ENCODE peak calls at places on chromosome 19, in eight cellular contexts. U, S, D, L, R, V, T and W are unnamed samples.

GRCh38 chr19:21141787-21142464 is at the start of gene ZNF431:
- DNase-seq in U (peak; percentile 97), S (peak; percentile 98), D (peak; percentile 96), L (peak; percentile 93), R (peak; percentile 95), V (peak; percentile 95), T (peak; percentile 94), W (peak; percentile 89)

GRCh38 chr19:49710372-49710951 is 19.5 kb downstream of the CPT1C start:
- DNase-seq in U (no peak), S (no peak), D (no peak), L (no peak), R (no peak), V (no peak), T (no peak), W (no peak)

GRCh38 chr19:45156231-45156630 is 4.6 kb downstream of the NKPD1 start:
- DNase-seq in U (peak; percentile 70), S (no peak), D (no peak), L (no peak), R (no peak), V (no peak), T (no peak), W (no peak)

GRCh38 chr19:4449022-4449825 is 8.4 kb downstream of the UBXN6 start:
- DNase-seq in U (no peak), S (no peak), D (no peak), L (no peak), R (peak; percentile 89), V (no peak), T (peak; percentile 76), W (no peak)

GRCh38 chr19:47729468-47729798 is 15.9 kb upstream of the NOP53 start:
- DNase-seq in U (peak; percentile 33), S (peak; percentile 90), D (peak; percentile 93), L (peak; percentile 45), R (peak; percentile 85), V (peak; percentile 87), T (peak; percentile 73), W (no peak)

GRCh38 chr19:44738603-44739585 is 9.6 kb upstream of the BCL3 start:
- DNase-seq in U (no peak), S (no peak), D (no peak), L (peak; percentile 49), R (peak; percentile 50), V (peak; percentile 69), T (no peak), W (no peak)

GRCh38 chr19:49712397-49712859 is 21.5 kb downstream of the CPT1C start:
- DNase-seq in U (peak; percentile 72), S (peak; percentile 49), D (no peak), L (peak; percentile 47), R (peak; percentile 77), V (no peak), T (no peak), W (no peak)

GRCh38 chr19:18514800-18515682 is 6.8 kb downstream of the ELL start:
- DNase-seq in U (no peak), S (no peak), D (peak; percentile 86), L (peak; percentile 80), R (peak; percentile 74), V (peak; percentile 92), T (peak; percentile 49), W (no peak)

GRCh38 chr19:40445945-40446784 is 2.0 kb upstream of the SERTAD3 start:
- DNase-seq in U (peak; percentile 78), S (no peak), D (no peak), L (peak; percentile 60), R (no peak), V (peak; percentile 87), T (no peak), W (no peak)

GRCh38 chr19:8209965-8210659 is 942 bp downstream of the CERS4 start:
- DNase-seq in U (no peak), S (no peak), D (no peak), L (no peak), R (peak; percentile 65), V (no peak), T (no peak), W (no peak)

GRCh38 chr19:50513746-50514345 is at the start of gene ASPDH:
- DNase-seq in U (peak; percentile 50), S (no peak), D (no peak), L (no peak), R (peak; percentile 45), V (peak; percentile 20), T (no peak), W (no peak)

GRCh38 chr19:51024924-51025323 is 1.5 kb downstream of the KLK11 start:
- DNase-seq in U (no peak), S (no peak), D (peak; percentile 19), L (no peak), R (no peak), V (no peak), T (no peak), W (no peak)

GRCh38 chr19:52231154-52231565 is 38.2 kb upstream of the ZNF766 start:
- DNase-seq in U (no peak), S (no peak), D (peak; percentile 11), L (no peak), R (no peak), V (no peak), T (no peak), W (no peak)

GRCh38 chr19:16141043-16141442 is 2.4 kb upstream of the HSH2D start:
- DNase-seq in U (no peak), S (no peak), D (no peak), L (peak; percentile 61), R (no peak), V (no peak), T (no peak), W (no peak)

GRCh38 chr19:50661087-50661486 is 11.8 kb downstream of the C19orf81 start:
- DNase-seq in U (no peak), S (no peak), D (no peak), L (no peak), R (no peak), V (no peak), T (no peak), W (no peak)

GRCh38 chr19:50508850-50509190 is 2.2 kb downstream of the JOSD2 start:
- DNase-seq in U (no peak), S (no peak), D (peak; percentile 49), L (no peak), R (peak; percentile 40), V (no peak), T (no peak), W (no peak)

GRCh38 chr19:4567584-4568071 is 8.1 kb upstream of the SEMA6B start:
- DNase-seq in U (peak; percentile 71), S (peak; percentile 61), D (peak; percentile 87), L (peak; percentile 71), R (peak; percentile 88), V (peak; percentile 46), T (peak; percentile 73), W (peak; percentile 47)

GRCh38 chr19:1042689-1043511 is 3.0 kb downstream of the ABCA7 start:
- DNase-seq in U (no peak), S (no peak), D (no peak), L (peak; percentile 76), R (peak; percentile 69), V (no peak), T (no peak), W (no peak)

GRCh38 chr19:1041272-1041834 is 1.4 kb downstream of the ABCA7 start:
- DNase-seq in U (no peak), S (no peak), D (no peak), L (no peak), R (peak; percentile 62), V (no peak), T (no peak), W (no peak)

GRCh38 chr19:1040476-1041271 is 767 bp downstream of the ABCA7 start:
- DNase-seq in U (peak; percentile 96), S (peak; percentile 92), D (peak; percentile 93), L (peak; percentile 94), R (peak; percentile 96), V (peak; percentile 90), T (peak; percentile 90), W (peak; percentile 86)

GRCh38 chr19:1039646-1040475 is at the start of gene ABCA7:
- DNase-seq in U (peak; percentile 99), S (peak; percentile 97), D (peak; percentile 99), L (peak; percentile 99), R (peak; percentile 100), V (peak; percentile 98), T (peak; percentile 98), W (peak; percentile 100)

GRCh38 chr19:1041835-1042685 is 2.2 kb downstream of the ABCA7 start:
- DNase-seq in U (no peak), S (no peak), D (no peak), L (peak; percentile 94), R (peak; percentile 78), V (no peak), T (no peak), W (no peak)
- H3K4me1 ChIP-seq in U (peaks cover 8% of the 10 kb centered on the region), S (peaks cover 35% of the 10 kb centered on the region), D (no peaks in the 10 kb centered on the region), L (peaks cover 37% of the 10 kb centered on the region), R (no peaks in the 10 kb centered on the region), V (peaks cover 8% of the 10 kb centered on the region), T (peaks cover 3% of the 10 kb centered on the region), W (peaks cover 44% of the 10 kb centered on the region)

GRCh38 chr19:33395561-33396550 is 22.3 kb downstream of the CEBPG start:
- DNase-seq in U (no peak), S (no peak), D (peak; percentile 90), L (no peak), R (peak; percentile 85), V (no peak), T (no peak), W (no peak)
- H3K4me1 ChIP-seq in U (no peaks in the 10 kb centered on the region), S (peaks cover 56% of the 10 kb centered on the region), D (no peaks in the 10 kb centered on the region), L (peaks cover 27% of the 10 kb centered on the region), R (peaks cover 25% of the 10 kb centered on the region), V (peaks cover 38% of the 10 kb centered on the region), T (peaks cover 29% of the 10 kb centered on the region), W (no peaks in the 10 kb centered on the region)

DNA sequence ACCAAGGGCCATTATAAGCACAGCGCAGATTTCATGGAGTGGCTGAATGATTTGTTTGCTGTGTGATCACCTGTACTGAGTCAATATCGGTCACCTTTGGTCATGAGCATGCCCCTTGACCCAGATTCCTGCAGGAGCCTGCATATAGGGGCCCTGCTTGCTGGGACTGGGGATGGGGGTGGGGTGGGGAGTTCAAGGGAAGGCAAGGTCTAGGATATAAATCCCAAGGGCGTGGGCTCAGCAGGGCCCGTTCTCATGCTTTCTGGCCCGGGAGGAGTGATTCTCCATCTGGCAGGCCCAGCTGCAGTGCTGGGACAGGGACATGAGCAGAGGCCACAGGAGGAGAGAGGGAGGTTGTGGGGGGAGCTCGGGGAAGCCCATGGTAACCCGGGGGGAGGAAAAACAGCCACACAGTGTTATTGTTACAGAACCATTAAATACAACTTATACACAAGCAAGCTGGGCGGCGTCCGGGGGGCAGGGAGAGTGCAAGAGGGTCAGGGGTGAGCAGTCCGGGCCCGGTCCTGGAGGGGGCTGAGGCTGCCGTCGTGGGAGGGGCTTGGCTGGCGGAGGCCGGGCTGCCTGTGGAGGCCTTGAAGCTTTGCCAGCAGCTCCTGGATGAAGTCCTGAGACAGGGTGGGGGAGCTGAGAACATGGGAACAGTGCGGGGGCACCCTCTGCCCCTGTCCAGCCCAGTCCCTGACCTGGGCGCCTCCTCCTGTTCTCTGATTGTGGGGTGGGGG is 5.2 kb downstream of the PPP1R14A start:
- DNase-seq in U (no peak), S (no peak), D (peak; percentile 93), L (peak; percentile 81), R (peak; percentile 94), V (peak; percentile 80), T (peak; percentile 91), W (no peak)
- H3K4me1 ChIP-seq in U (peaks cover 28% of the 10 kb centered on the region), S (peaks cover 43% of the 10 kb centered on the region), D (peaks cover 3% of the 10 kb centered on the region), L (peaks cover 26% of the 10 kb centered on the region), R (peaks cover 4% of the 10 kb centered on the region), V (peaks cover 62% of the 10 kb centered on the region), T (peaks cover 17% of the 10 kb centered on the region), W (no peaks in the 10 kb centered on the region)

DNA sequence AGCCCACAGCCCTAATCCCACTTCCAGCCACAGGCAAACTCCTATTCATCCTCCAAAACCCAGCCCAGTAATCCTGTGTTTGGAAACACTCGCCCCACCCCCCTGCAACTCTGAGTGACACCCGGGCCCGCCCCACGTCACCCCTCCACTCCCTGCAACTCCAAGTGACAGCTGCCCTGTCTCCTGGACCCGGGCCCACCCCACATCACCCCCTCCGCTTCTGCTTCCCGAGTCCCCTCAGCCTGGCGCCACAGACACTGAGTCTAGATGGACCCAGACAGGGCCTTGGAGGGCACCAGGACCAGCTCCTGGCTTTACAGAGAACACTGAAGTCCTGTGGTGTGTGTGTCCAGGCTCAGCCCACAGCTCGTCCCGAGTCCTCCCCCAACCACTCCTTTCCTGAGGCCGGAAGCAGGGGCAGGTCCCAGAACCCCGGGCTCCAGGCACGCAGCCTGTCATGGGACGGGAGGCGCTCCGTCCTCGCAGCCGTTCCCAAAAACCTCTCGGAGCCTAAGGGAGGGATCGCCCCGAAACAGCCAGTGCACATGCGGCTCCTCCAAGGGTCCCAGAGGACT is 7.7 kb downstream of the REXO1 start:
- DNase-seq in U (peak; percentile 58), S (no peak), D (no peak), L (no peak), R (peak; percentile 78), V (no peak), T (peak; percentile 73), W (no peak)
- H3K4me1 ChIP-seq in U (peaks cover 5% of the 10 kb centered on the region), S (peaks cover 30% of the 10 kb centered on the region), D (no peaks in the 10 kb centered on the region), L (peaks cover 69% of the 10 kb centered on the region), R (peaks cover 8% of the 10 kb centered on the region), V (no peaks in the 10 kb centered on the region), T (peaks cover 39% of the 10 kb centered on the region), W (peaks cover 30% of the 10 kb centered on the region)